ENCODE peak calls at places on chromosomes 6 and 20, in ten cellular contexts. One of them, this sample, is unnamed.

GRCh38 chr6:29011276-29011734 is 6.2 kb upstream of the ZNF311 start:
- DNase-seq in NCI-H82: peak
- DNase-seq in stimulated activated CD8-positive, alpha-beta memory T cell treated with anti-CD3 and anti-CD28 coated beads, Interleukin-4, amount 100 ng/mL, for 24 hours: peak
- DNase-seq in naive thymus-derived CD4-positive, alpha-beta T cell: peak
- DNase-seq in endothelial cell of umbilical vein: peak
- DNase-seq in LoVo: peak
- DNase-seq in GM23248: peak
- DNase-seq in M059J: peak
- DNase-seq in HFF-Myc: no peak
- DNase-seq in H54: peak
- DNase-seq in this sample: no peak

GRCh38 chr20:46406986-46407670 is 713 bp upstream of the ELMO2 start:
- DNase-seq in NCI-H82: peak
- DNase-seq in stimulated activated CD8-positive, alpha-beta memory T cell treated with anti-CD3 and anti-CD28 coated beads, Interleukin-4, amount 100 ng/mL, for 24 hours: peak
- DNase-seq in naive thymus-derived CD4-positive, alpha-beta T cell: peak
- DNase-seq in endothelial cell of umbilical vein: no peak
- DNase-seq in LoVo: peak
- DNase-seq in GM23248: peak
- DNase-seq in M059J: no peak
- DNase-seq in HFF-Myc: no peak
- DNase-seq in H54: no peak
- DNase-seq in this sample: peak

GRCh38 chr6:139640453-139640852 is 266.0 kb upstream of the CITED2 start:
- DNase-seq in NCI-H82: no peak
- DNase-seq in stimulated activated CD8-positive, alpha-beta memory T cell treated with anti-CD3 and anti-CD28 coated beads, Interleukin-4, amount 100 ng/mL, for 24 hours: no peak
- DNase-seq in naive thymus-derived CD4-positive, alpha-beta T cell: no peak
- DNase-seq in endothelial cell of umbilical vein: no peak
- DNase-seq in LoVo: no peak
- DNase-seq in GM23248: no peak
- DNase-seq in M059J: peak
- DNase-seq in HFF-Myc: no peak
- DNase-seq in H54: no peak
- DNase-seq in this sample: no peak

GRCh38 chr6:37972994-37973757 is 153.6 kb downstream of the ZFAND3 start:
- DNase-seq in NCI-H82: no peak
- DNase-seq in stimulated activated CD8-positive, alpha-beta memory T cell treated with anti-CD3 and anti-CD28 coated beads, Interleukin-4, amount 100 ng/mL, for 24 hours: no peak
- DNase-seq in naive thymus-derived CD4-positive, alpha-beta T cell: no peak
- DNase-seq in endothelial cell of umbilical vein: no peak
- DNase-seq in LoVo: no peak
- DNase-seq in GM23248: peak
- DNase-seq in M059J: no peak
- DNase-seq in HFF-Myc: no peak
- DNase-seq in H54: no peak
- DNase-seq in this sample: no peak

GRCh38 chr20:32455901-32456701 is 98.0 kb downstream of the ASXL1 start:
- DNase-seq in NCI-H82: no peak
- DNase-seq in stimulated activated CD8-positive, alpha-beta memory T cell treated with anti-CD3 and anti-CD28 coated beads, Interleukin-4, amount 100 ng/mL, for 24 hours: no peak
- DNase-seq in naive thymus-derived CD4-positive, alpha-beta T cell: no peak
- DNase-seq in endothelial cell of umbilical vein: no peak
- DNase-seq in LoVo: no peak
- DNase-seq in GM23248: no peak
- DNase-seq in M059J: no peak
- DNase-seq in HFF-Myc: no peak
- DNase-seq in H54: no peak
- DNase-seq in this sample: no peak

GRCh38 chr6:143063631-143064030 is 2.9 kb downstream of the AIG1 start:
- DNase-seq in NCI-H82: no peak
- DNase-seq in stimulated activated CD8-positive, alpha-beta memory T cell treated with anti-CD3 and anti-CD28 coated beads, Interleukin-4, amount 100 ng/mL, for 24 hours: no peak
- DNase-seq in naive thymus-derived CD4-positive, alpha-beta T cell: no peak
- DNase-seq in endothelial cell of umbilical vein: no peak
- DNase-seq in LoVo: no peak
- DNase-seq in GM23248: no peak
- DNase-seq in M059J: no peak
- DNase-seq in HFF-Myc: no peak
- DNase-seq in H54: no peak
- DNase-seq in this sample: no peak

GRCh38 chr6:87922947-87923330 is 124.7 kb upstream of the SPACA1 start:
- DNase-seq in NCI-H82: peak
- DNase-seq in stimulated activated CD8-positive, alpha-beta memory T cell treated with anti-CD3 and anti-CD28 coated beads, Interleukin-4, amount 100 ng/mL, for 24 hours: no peak
- DNase-seq in naive thymus-derived CD4-positive, alpha-beta T cell: no peak
- DNase-seq in endothelial cell of umbilical vein: no peak
- DNase-seq in LoVo: no peak
- DNase-seq in GM23248: no peak
- DNase-seq in M059J: no peak
- DNase-seq in HFF-Myc: no peak
- DNase-seq in H54: no peak
- DNase-seq in this sample: no peak

GRCh38 chr6:31350973-31351733 is 5.8 kb downstream of the HLA-B start:
- DNase-seq in NCI-H82: no peak
- DNase-seq in stimulated activated CD8-positive, alpha-beta memory T cell treated with anti-CD3 and anti-CD28 coated beads, Interleukin-4, amount 100 ng/mL, for 24 hours: no peak
- DNase-seq in naive thymus-derived CD4-positive, alpha-beta T cell: peak
- DNase-seq in endothelial cell of umbilical vein: no peak
- DNase-seq in LoVo: no peak
- DNase-seq in GM23248: no peak
- DNase-seq in M059J: no peak
- DNase-seq in HFF-Myc: no peak
- DNase-seq in H54: no peak
- DNase-seq in this sample: no peak

GRCh38 chr6:136646377-136646776 is 96.2 kb upstream of the MAP7 start:
- DNase-seq in NCI-H82: no peak
- DNase-seq in stimulated activated CD8-positive, alpha-beta memory T cell treated with anti-CD3 and anti-CD28 coated beads, Interleukin-4, amount 100 ng/mL, for 24 hours: no peak
- DNase-seq in naive thymus-derived CD4-positive, alpha-beta T cell: no peak
- DNase-seq in endothelial cell of umbilical vein: no peak
- DNase-seq in LoVo: no peak
- DNase-seq in GM23248: peak
- DNase-seq in M059J: peak
- DNase-seq in HFF-Myc: no peak
- DNase-seq in H54: no peak
- DNase-seq in this sample: no peak

GRCh38 chr6:30778001-30778400 is 33.7 kb upstream of the IER3 start:
- DNase-seq in NCI-H82: no peak
- DNase-seq in stimulated activated CD8-positive, alpha-beta memory T cell treated with anti-CD3 and anti-CD28 coated beads, Interleukin-4, amount 100 ng/mL, for 24 hours: no peak
- DNase-seq in naive thymus-derived CD4-positive, alpha-beta T cell: no peak
- DNase-seq in endothelial cell of umbilical vein: no peak
- DNase-seq in LoVo: no peak
- DNase-seq in GM23248: no peak
- DNase-seq in M059J: no peak
- DNase-seq in HFF-Myc: no peak
- DNase-seq in H54: no peak
- DNase-seq in this sample: peak

GRCh38 chr6:52749546-52750152 is 13.6 kb downstream of the GSTA2 start:
- DNase-seq in NCI-H82: peak
- DNase-seq in stimulated activated CD8-positive, alpha-beta memory T cell treated with anti-CD3 and anti-CD28 coated beads, Interleukin-4, amount 100 ng/mL, for 24 hours: no peak
- DNase-seq in naive thymus-derived CD4-positive, alpha-beta T cell: no peak
- DNase-seq in endothelial cell of umbilical vein: no peak
- DNase-seq in LoVo: no peak
- DNase-seq in GM23248: no peak
- DNase-seq in M059J: no peak
- DNase-seq in HFF-Myc: no peak
- DNase-seq in H54: no peak
- DNase-seq in this sample: no peak

This sample was measured in stomach.